ENCODE peak calls at places on chromosome 19, in four cellular contexts. V, D, G and I are unnamed samples.

GRCh38 chr19:30158067-30158892 is 213.9 kb upstream of the ZNF536 start:
- DNase-seq in V (no peak), D (no peak), G (no peak), I (no peak)

GRCh38 chr19:6811906-6812305 is 39.4 kb downstream of the VAV1 start:
- DNase-seq in V (peak; percentile 69), D (peak; percentile 73), G (no peak), I (no peak)

GRCh38 chr19:8438236-8438635 is 6.5 kb upstream of the HNRNPM start:
- DNase-seq in V (no peak), D (no peak), G (no peak), I (no peak)

GRCh38 chr19:32387701-32388392 is 17.7 kb upstream of the DPY19L3 start:
- DNase-seq in V (no peak), D (no peak), G (no peak), I (no peak)

GRCh38 chr19:51196181-51196580 is 28.7 kb upstream of the CD33 start:
- DNase-seq in V (peak; percentile 31), D (no peak), G (no peak), I (no peak)

GRCh38 chr19:7117248-7117647 is 47.7 kb downstream of the ZNF557 start:
- DNase-seq in V (no peak), D (no peak), G (no peak), I (no peak)

GRCh38 chr19:23314505-23315241 is 64.5 kb upstream of the ZNF724 start:
- DNase-seq in V (no peak), D (no peak), G (no peak), I (no peak)

GRCh38 chr19:43738780-43739211 is 16.0 kb downstream of the SMG9 start:
- DNase-seq in V (no peak), D (no peak), G (no peak), I (no peak)

GRCh38 chr19:51514866-51515481 is 13.4 kb upstream of the SIGLEC12 start:
- DNase-seq in V (peak; percentile 85), D (peak; percentile 51), G (no peak), I (no peak)

GRCh38 chr19:16381756-16382401 is 57.3 kb downstream of the KLF2 start:
- DNase-seq in V (no peak), D (no peak), G (no peak), I (no peak)

GRCh38 chr19:366951-367350 is 22.4 kb upstream of the MIER2 start:
- DNase-seq in V (no peak), D (no peak), G (no peak), I (no peak)

GRCh38 chr19:35337081-35337983 is 8.3 kb downstream of the CD22 start:
- DNase-seq in V (no peak), D (no peak), G (no peak), I (no peak)

GRCh38 chr19:23785982-23786381 is 27.3 kb upstream of the ZNF681 start:
- DNase-seq in V (no peak), D (no peak), G (no peak), I (no peak)

GRCh38 chr19:12574036-12574435 is 22.8 kb upstream of the ZNF564 start:
- DNase-seq in V (no peak), D (no peak), G (no peak), I (no peak)

GRCh38 chr19:29287061-29287460 is 74.1 kb upstream of the UQCRFS1 start:
- DNase-seq in V (no peak), D (peak; percentile 47), G (no peak), I (no peak)

GRCh38 chr19:48274173-48274572 is 4.3 kb downstream of the ZNF114 start:
- DNase-seq in V (no peak), D (no peak), G (no peak), I (no peak)

DNA sequence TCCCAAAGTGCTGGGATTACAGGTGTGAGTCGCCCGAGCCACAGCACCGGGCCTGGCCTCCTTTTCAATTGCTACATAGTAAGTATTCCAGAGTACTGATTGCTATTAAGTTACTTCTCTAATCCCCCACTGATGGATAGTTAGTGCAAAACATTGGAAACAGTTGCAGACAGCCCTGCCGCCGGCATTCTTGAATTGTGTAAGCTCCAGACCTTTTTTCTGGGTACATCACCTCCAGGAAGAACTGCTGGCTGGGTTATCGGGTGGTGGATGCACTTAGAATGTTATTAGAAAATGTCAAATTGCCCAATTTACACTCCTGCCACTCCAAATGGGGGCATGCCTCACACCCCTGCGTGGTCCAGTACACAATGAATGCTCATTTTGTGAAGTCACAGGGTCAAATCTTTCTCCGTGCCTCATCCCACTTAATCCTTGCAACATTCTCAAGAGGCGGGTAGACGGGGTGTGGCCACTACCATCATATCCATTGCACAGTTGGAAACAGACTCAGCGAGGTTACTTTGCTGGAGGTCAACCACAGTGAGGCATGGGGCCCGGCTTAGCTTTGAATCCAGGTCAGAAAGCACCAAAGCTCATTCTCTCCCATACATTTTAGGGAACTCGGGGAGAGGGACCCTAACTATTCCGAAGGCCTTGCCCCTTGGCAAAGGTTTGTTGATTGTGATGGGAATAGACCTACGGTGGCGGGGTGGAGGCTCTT is 1.0 kb upstream of the KDM4B start:
- DNase-seq in V (peak; percentile 52), D (no peak), G (no peak), I (no peak)
- TF ChIP-seq TEAD4 in V (no peak), D (no peak), G (no peak), I (no peak)

DNA sequence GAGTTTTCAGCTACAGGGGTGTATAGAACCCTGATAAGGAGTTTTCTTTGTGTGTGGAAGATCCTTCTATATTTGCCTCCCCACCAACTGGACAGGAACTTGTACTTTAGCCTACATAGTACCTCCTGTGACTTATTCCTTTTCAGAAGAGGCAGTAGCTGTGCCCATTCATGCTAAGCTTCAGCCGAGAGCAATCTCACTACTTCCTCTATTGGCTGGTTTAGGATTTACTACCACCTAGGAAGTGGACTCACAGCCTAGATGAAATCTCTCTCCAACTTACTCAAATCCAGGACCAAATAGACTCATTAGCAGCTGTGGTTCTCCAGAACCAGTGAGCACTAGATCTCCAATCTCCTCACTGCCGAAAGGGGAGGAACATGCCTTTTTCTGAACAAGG is 2.3 kb upstream of the REX1BD start:
- DNase-seq in V (no peak), D (no peak), G (no peak), I (no peak)
- TF ChIP-seq CTCF in V (peak; percentile 13), D (no peak), G (no peak), I (no peak)

DNA sequence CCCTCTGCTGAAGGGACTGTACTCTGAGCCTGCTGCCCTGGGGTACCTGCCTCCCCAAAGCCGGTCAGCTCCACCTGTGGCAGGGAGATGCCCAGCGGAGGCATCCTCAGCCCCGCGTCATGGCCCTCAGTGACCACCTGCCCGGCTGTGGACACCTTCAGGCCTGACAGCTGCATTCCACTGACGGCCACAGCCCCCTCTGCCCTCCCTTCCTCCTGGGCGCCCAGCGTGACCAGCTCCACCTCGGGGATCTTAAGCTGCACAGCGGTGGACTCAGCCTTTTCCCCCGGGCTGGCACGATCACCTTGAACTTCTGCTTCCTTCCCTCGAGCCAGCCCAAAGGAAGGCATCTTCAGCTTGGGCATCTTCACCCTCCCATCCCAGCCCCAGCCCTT is 4.8 kb upstream of the HIPK4 start:
- DNase-seq in V (no peak), D (no peak), G (no peak), I (no peak)
- TF ChIP-seq TEAD4 in V (no peak), D (no peak), G (no peak), I (no peak)

GRCh38 chr19:55674841-55675660 is at the start of gene EPN1:
- DNase-seq in V (peak; percentile 99), D (peak; percentile 99), G (peak; percentile 98), I (peak; percentile 97)

GRCh38 chr19:55676889-55677505 is 2.0 kb downstream of the EPN1 start:
- DNase-seq in V (no peak), D (no peak), G (no peak), I (no peak)

GRCh38 chr19:55677572-55678028 is 2.6 kb downstream of the EPN1 start:
- DNase-seq in V (peak; percentile 69), D (no peak), G (no peak), I (no peak)

GRCh38 chr19:55675661-55676354 is 782 bp downstream of the EPN1 start:
- DNase-seq in V (no peak), D (no peak), G (no peak), I (no peak)

GRCh38 chr19:55676384-55676783 is 1.4 kb downstream of the EPN1 start:
- DNase-seq in V (peak; percentile 35), D (no peak), G (no peak), I (no peak)
- TF ChIP-seq CTCF in V (no peak), D (peak; percentile 29), G (no peak), I (no peak)